ENCODE peak calls at places on chromosomes 7 and 10, in eight cellular contexts. K is GM23338, B is Panc1, V is HCT116, R is HepG2, D is SK-N-SH, C is A549, I is K562. H is an unnamed sample.

GRCh38 chr10:125012851-125013528 is 71.1 kb downstream of the ZRANB1 start:
- DNase-seq in K (no peak), B (no peak), V (no peak), R (no peak), D (no peak), C (no peak), I (no peak), H (no peak)

GRCh38 chr10:24961582-24961981 is 9.2 kb upstream of the PRTFDC1 start:
- DNase-seq in K (no peak), B (no peak), V (no peak), R (no peak), D (no peak), C (no peak), I (no peak), H (no peak)

GRCh38 chr10:104297697-104298660 is 29.0 kb downstream of the GSTO2 start:
- DNase-seq in K (peak; percentile 89), B (no peak), V (no peak), R (no peak), D (no peak), C (peak; percentile 24), I (peak; percentile 46), H (no peak)

GRCh38 chr10:46247181-46247475 is 39.7 kb upstream of the ANTXRL start:
- DNase-seq in K (no peak), B (no peak), V (no peak), R (no peak), D (no peak), C (no peak), I (no peak), H (no peak)

GRCh38 chr10:43119416-43120115 is 18.7 kb upstream of the CSGALNACT2 start:
- DNase-seq in K (no peak), B (no peak), V (no peak), R (no peak), D (no peak), C (no peak), I (no peak), H (no peak)

GRCh38 chr10:50805981-50806622 is 66.4 kb downstream of the ASAH2B start:
- DNase-seq in K (peak; percentile 16), B (no peak), V (no peak), R (no peak), D (no peak), C (no peak), I (no peak), H (no peak)

GRCh38 chr7:12212051-12212485 is 974 bp downstream of the TMEM106B start:
- DNase-seq in K (peak; percentile 21), B (peak; percentile 2), V (peak; percentile 16), R (peak; percentile 15), D (peak; percentile 16), C (no peak), I (peak; percentile 9), H (no peak)

GRCh38 chr7:123548406-123548805 is 9.2 kb downstream of the NDUFA5 start:
- DNase-seq in K (no peak), B (no peak), V (no peak), R (no peak), D (no peak), C (no peak), I (no peak), H (no peak)

GRCh38 chr10:13770760-13771493 is 184.2 kb downstream of the PRPF18 start:
- DNase-seq in K (no peak), B (no peak), V (no peak), R (no peak), D (no peak), C (no peak), I (no peak), H (no peak)

GRCh38 chr7:32936686-32937085 is 20.6 kb upstream of the FKBP9 start:
- DNase-seq in K (no peak), B (no peak), V (no peak), R (no peak), D (no peak), C (no peak), I (no peak), H (no peak)

GRCh38 chr7:123784263-123784662 is 35.5 kb upstream of the WASL start:
- DNase-seq in K (no peak), B (no peak), V (no peak), R (no peak), D (no peak), C (no peak), I (no peak), H (no peak)

GRCh38 chr10:86440874-86441838 is 74.6 kb upstream of the GRID1 start:
- DNase-seq in K (no peak), B (no peak), V (no peak), R (peak; percentile 99), D (no peak), C (peak; percentile 71), I (no peak), H (no peak)

GRCh38 chr7:150895809-150896208 is 43.5 kb downstream of the AOC1 start:
- DNase-seq in K (no peak), B (no peak), V (no peak), R (no peak), D (no peak), C (no peak), I (no peak), H (no peak)

DNA sequence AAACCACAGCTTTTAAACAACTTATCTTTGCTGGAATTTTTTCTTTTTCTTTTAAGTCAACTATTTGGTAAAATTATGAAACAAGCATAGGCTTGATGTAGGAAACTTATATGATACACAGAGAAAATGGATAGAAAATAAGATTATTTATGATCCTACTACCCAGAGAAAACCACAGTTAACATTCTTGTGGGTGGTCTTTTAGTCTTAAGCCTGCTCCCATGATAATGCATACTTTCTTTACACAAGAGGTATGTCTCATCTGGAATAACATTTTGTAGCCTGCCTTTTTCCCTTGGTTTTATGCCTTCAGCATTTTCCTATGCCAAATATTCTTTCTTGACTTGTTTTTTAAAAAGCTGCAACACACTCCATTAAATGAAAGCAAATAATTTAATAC is 21.4 kb downstream of the PLPP4 start:
- DNase-seq in K (no peak), B (no peak), V (no peak), R (no peak), D (no peak), C (no peak), I (no peak), H (no peak)
- H3K27ac ChIP-seq in K (no peak overlapping the region), B (no peak overlapping the region), V (no peak overlapping the region), R (no peak overlapping the region), D (peak overlapping the region; percentile 96), C (no peak overlapping the region), I (no peak overlapping the region), H (no peak overlapping the region)

GRCh38 chr7:36363515-36363914 is 26.1 kb upstream of the ANLN start:
- DNase-seq in K (no peak), B (no peak), V (no peak), R (peak; percentile 25), D (no peak), C (no peak), I (no peak), H (no peak)
- TF ChIP-seq REST in K (no peak), B (no peak), V (no peak), R (no peak), D (no peak), C (no peak), I (no peak), H (no peak)

GRCh38 chr10:123045961-123046731 is 37.3 kb downstream of the ACADSB start:
- DNase-seq in K (no peak), B (no peak), V (no peak), R (no peak), D (no peak), C (no peak), I (no peak), H (no peak)
- H3K27ac ChIP-seq in K (no peak overlapping the region), B (no peak overlapping the region), V (no peak overlapping the region), R (no peak overlapping the region), D (no peak overlapping the region), C (no peak overlapping the region), I (no peak overlapping the region), H (no peak overlapping the region)

DNA sequence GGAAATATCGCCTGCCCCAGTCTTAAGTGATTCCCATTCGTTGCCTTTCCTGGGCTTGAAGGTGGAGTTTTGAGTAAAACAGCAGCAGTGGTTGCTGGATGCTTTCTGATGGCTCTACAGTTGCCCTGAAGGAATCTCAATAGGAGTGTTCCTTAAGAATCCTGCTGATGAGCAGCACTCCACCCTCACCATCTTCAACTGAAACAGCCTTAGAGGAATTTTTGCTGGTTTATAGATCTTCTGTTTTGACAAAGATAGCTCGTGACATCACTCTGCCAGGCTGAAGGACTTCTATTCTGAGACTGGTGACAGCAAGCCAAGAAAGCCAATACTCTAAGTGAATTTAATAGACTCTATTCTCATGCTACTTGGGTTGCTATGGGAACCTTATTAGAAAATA is 1014.7 kb downstream of the NRG3 start:
- DNase-seq in K (peak; percentile 12), B (no peak), V (no peak), R (no peak), D (no peak), C (no peak), I (no peak), H (no peak)
- TF ChIP-seq REST in K (no peak), B (no peak), V (no peak), R (no peak), D (no peak), C (no peak), I (no peak), H (no peak)

GRCh38 chr10:61640876-61641275 is 21.9 kb upstream of the CABCOCO1 start:
- DNase-seq in K (no peak), B (no peak), V (no peak), R (no peak), D (no peak), C (no peak), I (no peak), H (no peak)

GRCh38 chr10:61642692-61643091 is 20.0 kb upstream of the CABCOCO1 start:
- DNase-seq in K (no peak), B (no peak), V (no peak), R (no peak), D (no peak), C (no peak), I (no peak), H (no peak)

GRCh38 chr10:61639952-61640351 is 22.8 kb upstream of the CABCOCO1 start:
- DNase-seq in K (no peak), B (no peak), V (no peak), R (no peak), D (no peak), C (no peak), I (no peak), H (no peak)

GRCh38 chr10:61642073-61642637 is 20.6 kb upstream of the CABCOCO1 start:
- DNase-seq in K (no peak), B (no peak), V (no peak), R (no peak), D (no peak), C (no peak), I (no peak), H (no peak)

GRCh38 chr10:61643316-61643751 is 19.4 kb upstream of the CABCOCO1 start:
- DNase-seq in K (peak; percentile 58), B (no peak), V (no peak), R (no peak), D (no peak), C (no peak), I (no peak), H (peak; percentile 12)
- H3K27ac ChIP-seq in K (peak overlapping the region; percentile 36), B (peak overlapping the region; percentile 69), V (no peak overlapping the region), R (no peak overlapping the region), D (peak overlapping the region; percentile 65), C (no peak overlapping the region), I (no peak overlapping the region), H (no peak overlapping the region)

DNA sequence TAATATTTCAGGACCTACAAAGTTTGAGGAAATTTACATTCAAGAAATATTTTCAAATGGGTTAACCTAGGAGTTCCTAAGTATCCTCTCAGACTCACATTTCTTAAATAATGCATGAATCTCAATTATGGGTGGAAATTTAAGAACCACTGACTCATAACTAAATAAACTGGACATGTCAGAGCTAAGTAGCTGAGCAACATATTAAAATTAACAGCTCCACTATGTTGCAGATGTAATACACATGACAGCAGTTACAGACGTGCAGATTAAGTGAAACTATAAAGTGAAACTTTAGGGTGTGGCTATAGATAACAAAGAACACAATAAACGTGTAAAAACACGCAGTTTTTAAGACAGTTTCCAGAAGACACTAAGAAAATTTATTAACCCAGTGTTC is 25.5 kb downstream of the DNMBP start:
- DNase-seq in K (no peak), B (no peak), V (no peak), R (no peak), D (no peak), C (no peak), I (no peak), H (no peak)
- TF ChIP-seq REST in K (no peak), B (no peak), V (no peak), R (no peak), D (no peak), C (no peak), I (no peak), H (no peak)

H was measured in HL-60.